ENCODE peak calls at places on chromosomes 5 and 9, in seven cellular contexts. E is lower leg skin, H is HFFc6, W is type B pancreatic cell, S is adrenal gland, A is body of pancreas, K is WTC11. Q is an unnamed sample.

GRCh38 chr5:6576861-6577501 is 55.9 kb downstream of the NSUN2 start:
- DNase-seq in E (no peak), H (peak), W (peak), S (no peak), A (peak), K (peak), Q (peak)

GRCh38 chr9:134328341-134328840 is 2.1 kb downstream of the RXRA start:
- DNase-seq in E (no peak), H (no peak), W (no peak), S (no peak), A (no peak), K (no peak), Q (no peak)

GRCh38 chr9:132169672-132170392 is 8.0 kb downstream of the NTNG2 start:
- DNase-seq in E (no peak), H (peak), W (no peak), S (peak), A (peak), K (peak), Q (peak)

GRCh38 chr5:93674138-93674537 is 67.3 kb downstream of the POU5F2 start:
- DNase-seq in E (no peak), H (no peak), W (no peak), S (no peak), A (peak), K (no peak), Q (no peak)

GRCh38 chr5:135398160-135398854 is 724 bp downstream of the MACROH2A1 start:
- DNase-seq in E (no peak), H (no peak), W (no peak), S (no peak), A (peak), K (peak), Q (no peak)

GRCh38 chr9:111272571-111272970 is 57.5 kb downstream of the OR2K2 start:
- DNase-seq in E (no peak), H (no peak), W (no peak), S (no peak), A (no peak), K (no peak), Q (no peak)

GRCh38 chr5:176636426-176636825 is 6.0 kb downstream of the EIF4E1B start:
- DNase-seq in E (no peak), H (no peak), W (no peak), S (no peak), A (no peak), K (no peak), Q (no peak)

GRCh38 chr5:115160975-115161475 is 8.7 kb downstream of the TRIM36 start:
- DNase-seq in E (no peak), H (no peak), W (no peak), S (no peak), A (no peak), K (no peak), Q (no peak)

GRCh38 chr5:178108966-178109365 is 4.4 kb upstream of the N4BP3 start:
- DNase-seq in E (no peak), H (no peak), W (no peak), S (no peak), A (no peak), K (no peak), Q (no peak)

GRCh38 chr5:154158379-154158738 is 32.2 kb upstream of the GALNT10 start:
- DNase-seq in E (no peak), H (no peak), W (no peak), S (no peak), A (no peak), K (no peak), Q (no peak)

GRCh38 chr9:90300901-90301688 is 341.5 kb downstream of the DIRAS2 start:
- DNase-seq in E (peak), H (peak), W (no peak), S (no peak), A (peak), K (no peak), Q (no peak)

GRCh38 chr9:38024036-38024681 is 44.9 kb downstream of the SHB start:
- DNase-seq in E (no peak), H (no peak), W (no peak), S (peak), A (no peak), K (peak), Q (peak)

GRCh38 chr9:78245401-78245800 is 9.5 kb downstream of the CEP78 start:
- DNase-seq in E (no peak), H (no peak), W (no peak), S (no peak), A (no peak), K (no peak), Q (no peak)

GRCh38 chr9:128823362-128823902 is 5.1 kb downstream of the ENDOG start:
- DNase-seq in E (no peak), H (no peak), W (no peak), S (no peak), A (no peak), K (no peak), Q (no peak)

GRCh38 chr5:102617857-102618187 is 119.0 kb upstream of the SLCO6A1 start:
- DNase-seq in E (no peak), H (no peak), W (no peak), S (no peak), A (no peak), K (no peak), Q (no peak)

DNA sequence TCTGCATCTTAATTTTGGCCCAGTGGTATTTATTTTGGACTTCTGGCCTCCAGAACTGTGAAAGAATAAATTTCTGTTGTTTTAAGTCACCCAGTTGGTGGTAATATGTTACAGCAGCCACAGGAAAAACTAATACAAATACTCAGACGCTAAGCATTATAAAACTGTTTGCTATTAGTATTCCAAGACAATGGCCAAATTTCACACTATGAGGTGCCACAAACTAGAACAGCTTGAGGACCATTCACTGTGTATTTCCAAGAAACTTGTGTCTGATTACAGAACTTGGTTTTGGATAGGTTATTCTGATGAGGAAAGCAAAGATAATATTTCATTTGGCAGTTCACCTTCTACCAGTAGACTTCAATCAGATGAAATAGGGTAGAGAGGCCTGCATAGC is 16.3 kb upstream of the ISOC1 start:
- DNase-seq in E (no peak), H (no peak), W (no peak), S (no peak), A (no peak), K (no peak), Q (no peak)
- TF ChIP-seq CTCF in E (no peak), H (no peak), W (no peak), S (no peak), A (no peak), K (no peak), Q (no peak)

DNA sequence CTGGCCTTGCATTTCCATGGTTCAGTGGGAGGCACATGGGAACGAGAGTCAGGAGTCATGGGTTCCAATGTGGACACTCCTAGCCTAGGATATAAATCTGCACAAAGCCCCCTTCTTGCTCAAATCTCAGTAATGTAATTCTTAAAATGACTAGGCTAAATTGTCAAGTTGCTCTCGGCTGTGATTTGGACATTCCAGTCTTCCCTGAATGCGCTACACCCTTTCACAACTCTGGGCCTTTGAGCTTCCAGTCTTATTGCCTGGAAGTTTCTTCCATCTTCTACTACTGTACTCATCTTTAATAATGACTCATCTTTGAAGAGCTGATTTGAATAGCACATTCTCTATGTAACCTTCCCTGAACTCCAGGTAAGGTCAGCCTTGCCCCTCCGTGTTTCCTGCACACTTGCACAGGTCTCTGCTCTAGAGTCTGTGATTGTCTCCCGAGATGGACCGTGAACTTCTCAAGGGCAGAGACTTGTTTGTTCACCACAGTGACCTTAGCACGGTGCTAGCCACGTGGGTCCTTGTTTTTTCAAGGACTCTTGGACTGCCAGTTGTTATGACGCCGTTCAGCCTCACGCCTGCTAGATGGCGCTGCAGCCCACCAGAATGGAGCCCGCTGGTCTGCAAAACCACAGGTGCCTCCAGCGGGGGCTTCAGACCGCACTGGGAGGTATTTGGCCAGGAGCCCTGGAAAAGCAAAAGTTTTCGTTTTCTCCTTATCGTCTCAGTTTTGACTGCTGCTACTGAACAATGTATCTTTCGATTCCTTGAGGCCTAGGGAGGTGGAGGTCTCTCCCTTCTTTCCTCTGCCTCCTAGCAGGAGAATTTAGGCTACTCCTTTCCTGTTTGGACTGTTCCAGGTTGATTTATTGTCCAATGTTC is 44.3 kb downstream of the SEC61B start:
- DNase-seq in E (peak), H (peak), W (peak), S (peak), A (peak), K (peak), Q (peak)
- TF ChIP-seq CTCF in E (no peak), H (peak), W (peak), S (peak), A (peak), K (peak), Q (peak)

DNA sequence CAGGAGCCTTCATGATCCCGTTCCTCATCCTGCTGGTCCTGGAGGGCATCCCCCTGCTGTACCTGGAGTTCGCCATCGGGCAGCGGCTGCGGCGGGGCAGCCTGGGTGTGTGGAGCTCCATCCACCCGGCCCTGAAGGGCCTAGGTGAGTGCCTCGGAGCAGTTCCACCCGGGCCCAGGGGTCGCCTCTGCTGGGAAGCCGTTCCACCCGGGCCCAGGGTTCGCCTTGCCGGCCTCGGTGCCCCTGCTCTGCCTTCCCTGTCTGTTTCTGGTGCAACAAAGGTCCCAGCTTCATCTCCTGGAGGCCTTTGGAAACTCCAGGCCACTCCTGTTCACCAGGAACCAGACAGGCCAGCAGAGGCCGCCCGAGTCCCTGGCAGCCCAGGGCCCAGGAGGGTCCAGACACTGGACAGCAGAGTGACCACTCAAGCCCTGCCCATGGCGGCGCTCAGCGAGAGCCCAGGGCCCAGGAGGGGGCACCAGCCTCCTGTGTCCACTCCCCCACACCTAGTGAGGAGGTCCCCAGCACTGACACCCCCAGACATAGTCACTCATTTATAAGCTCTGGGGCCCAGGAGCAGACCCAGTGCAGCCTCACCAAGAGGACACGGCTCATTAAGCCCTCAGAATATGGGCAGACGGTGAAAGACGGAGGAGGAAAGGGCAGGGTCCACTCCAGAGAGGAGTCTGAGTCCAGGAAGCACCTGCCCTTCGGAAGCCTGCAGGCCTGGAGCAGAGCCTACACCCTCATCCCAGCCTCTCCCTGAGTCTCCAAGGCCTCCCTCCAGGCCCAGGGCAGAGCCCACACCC is 7.6 kb downstream of the SLC6A19 start:
- DNase-seq in E (no peak), H (no peak), W (no peak), S (no peak), A (no peak), K (peak), Q (no peak)
- TF ChIP-seq CTCF in E (no peak), H (peak), W (peak), S (no peak), A (no peak), K (no peak), Q (peak)

GRCh38 chr9:72612449-72612848 is 91.0 kb downstream of the TMC1 start:
- DNase-seq in E (no peak), H (no peak), W (no peak), S (no peak), A (no peak), K (no peak), Q (no peak)

GRCh38 chr9:72614057-72614456 is 92.6 kb downstream of the TMC1 start:
- DNase-seq in E (no peak), H (no peak), W (no peak), S (no peak), A (no peak), K (no peak), Q (no peak)

GRCh38 chr9:72615931-72616330 is 94.5 kb downstream of the TMC1 start:
- DNase-seq in E (no peak), H (no peak), W (no peak), S (no peak), A (no peak), K (no peak), Q (no peak)
- TF ChIP-seq CTCF in E (no peak), H (no peak), W (no peak), S (no peak), A (no peak), K (no peak), Q (no peak)

DNA sequence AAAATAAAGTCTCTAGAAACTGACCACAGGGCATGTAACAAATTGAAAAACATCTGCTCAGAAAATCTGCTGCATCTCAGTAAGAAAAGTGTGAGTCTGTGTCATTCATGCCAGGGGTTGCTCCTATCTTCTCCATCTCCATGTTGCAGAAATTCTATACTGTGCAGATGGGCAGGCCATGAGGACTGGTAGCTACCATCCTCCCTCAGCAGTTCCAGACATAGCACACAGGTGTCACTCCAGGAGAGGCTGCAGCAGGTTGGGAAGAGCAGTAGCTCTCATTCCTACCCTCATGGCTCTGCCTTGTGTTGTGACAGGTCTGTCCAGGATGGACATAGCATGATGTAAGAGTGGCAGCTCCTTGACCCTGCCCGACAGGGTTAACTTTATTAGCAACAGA is 173.4 kb downstream of the NDUFS4 start:
- DNase-seq in E (no peak), H (no peak), W (no peak), S (no peak), A (no peak), K (no peak), Q (no peak)
- TF ChIP-seq CTCF in E (no peak), H (no peak), W (no peak), S (no peak), A (no peak), K (no peak), Q (no peak)

GRCh38 chr9:96423322-96423984 is 5.3 kb upstream of the ZNF367 start:
- DNase-seq in E (no peak), H (no peak), W (no peak), S (no peak), A (no peak), K (no peak), Q (no peak)
- TF ChIP-seq CTCF in E (no peak), H (no peak), W (no peak), S (no peak), A (no peak), K (no peak), Q (no peak)

Q was measured in prostate gland.